ENCODE peak calls at places on chromosomes 6 and 20, in six cellular contexts. W is stimulated activated CD4-positive, alpha-beta T cell treated with anti-CD3 and anti-CD28 coated beads, TNF-alpha, amount 100 ng/mL, for 4 hours; T is activated T-cell treated with anti-CD3 and anti-CD28 coated beads for 1 hour; Z is WTC11; P is posterior cingulate gyrus; U is A549. A is an unnamed sample.

GRCh38 chr20:51275816-51276215 is 252.9 kb upstream of the KCNG1 start:
- DNase-seq in Z (no peak), T (no peak), W (no peak), P (peak), U (no peak), A (no peak)

GRCh38 chr20:57412347-57413029 is 21.3 kb downstream of the RBM38 start:
- DNase-seq in W (no peak), T (no peak), U (no peak), Z (no peak), P (no peak), A (no peak)

GRCh38 chr6:98054453-98054852 is 771.4 kb upstream of the MMS22L start:
- DNase-seq in W (no peak), P (no peak), U (no peak), T (no peak), Z (no peak), A (no peak)

GRCh38 chr6:56709650-56710049 is 67.0 kb upstream of the DST start:
- DNase-seq in P (no peak), U (no peak), Z (no peak), T (no peak), W (no peak), A (no peak)

GRCh38 chr6:128725271-128726233 is 157.4 kb upstream of the LAMA2 start:
- DNase-seq in T (no peak), P (no peak), Z (no peak), W (no peak), U (peak), A (no peak)

GRCh38 chr6:2432258-2432657 is 186.9 kb upstream of the GMDS start:
- DNase-seq in T (no peak), W (no peak), P (no peak), Z (no peak), U (peak), A (no peak)

GRCh38 chr6:219641-220198 is 72.6 kb upstream of the DUSP22 start:
- DNase-seq in T (no peak), U (no peak), P (no peak), Z (peak), W (no peak), A (no peak)

GRCh38 chr6:149492798-149493165 is 8.0 kb upstream of the ZC3H12D start:
- DNase-seq in P (no peak), W (no peak), T (no peak), U (no peak), Z (no peak), A (no peak)

GRCh38 chr20:52943185-52943841 is 28.8 kb upstream of the TSHZ2 start:
- DNase-seq in T (no peak), P (no peak), W (no peak), Z (no peak), U (no peak), A (no peak)

GRCh38 chr6:155958550-155958949 is 502.9 kb upstream of the NOX3 start:
- DNase-seq in W (no peak), T (no peak), Z (no peak), U (no peak), P (no peak), A (no peak)

GRCh38 chr20:12012241-12013222 is 94.8 kb downstream of the BTBD3 start:
- DNase-seq in U (peak), P (no peak), T (no peak), Z (peak), W (no peak), A (no peak)

GRCh38 chr20:1920252-1920651 is 25.0 kb downstream of the SIRPA start:
- DNase-seq in T (no peak), W (no peak), P (no peak), U (peak), Z (no peak), A (no peak)

GRCh38 chr20:17725094-17725835 is 25.5 kb downstream of the BANF2 start:
- DNase-seq in Z (no peak), P (no peak), T (no peak), U (no peak), W (no peak), A (peak)

GRCh38 chr20:47782920-47783552 is 2.2 kb downstream of the SULF2 start:
- DNase-seq in Z (no peak), P (no peak), U (peak), T (no peak), W (no peak), A (no peak)

GRCh38 chr6:32752580-32752979 is 10.8 kb downstream of the HLA-DQB2 start:
- DNase-seq in W (no peak), U (no peak), P (no peak), T (no peak), Z (no peak), A (no peak)

GRCh38 chr6:130033999-130034814 is 15.8 kb downstream of the L3MBTL3 start:
- DNase-seq in P (no peak), U (no peak), W (no peak), T (no peak), Z (no peak), A (no peak)

GRCh38 chr6:70124882-70125535 is 177.9 kb downstream of the COL9A1 start:
- DNase-seq in Z (no peak), P (peak), W (no peak), U (no peak), T (no peak), A (no peak)

GRCh38 chr6:98845201-98846020 is 11.0 kb downstream of the POU3F2 start:
- DNase-seq in T (peak), W (peak), U (peak), Z (peak), P (peak), A (peak)

GRCh38 chr6:4665489-4666417 is 110.5 kb upstream of the CDYL start:
- DNase-seq in W (no peak), T (no peak), U (no peak), Z (no peak), P (no peak), A (no peak)

GRCh38 chr20:44540834-44541233 is 19.0 kb upstream of the SERINC3 start:
- DNase-seq in P (no peak), Z (no peak), U (no peak), W (no peak), T (no peak), A (no peak)

GRCh38 chr6:10347561-10348327 is 67.1 kb downstream of the TFAP2A start:
- DNase-seq in P (no peak), U (peak), W (no peak), Z (no peak), T (no peak), A (no peak)

GRCh38 chr6:84150680-84151079 is 76.8 kb downstream of the CEP162 start:
- DNase-seq in T (no peak), Z (no peak), W (no peak), U (no peak), P (no peak), A (no peak)